ENCODE peak calls at places on chromosomes 12 and 14, in five cellular contexts. J is mesenchymal stem cell, E is fibroblast of lung, H is SK-N-SH, F is astrocyte. X is an unnamed sample.

GRCh38 chr12:58176296-58176869 is 235.0 kb downstream of the ATP23 start:
- DNase-seq in J (peak), E (no peak), H (peak), F (peak), X (peak)

GRCh38 chr12:49733219-49734017 is 7.9 kb upstream of the TMBIM6 start:
- DNase-seq in J (no peak), E (no peak), H (no peak), F (no peak), X (no peak)

GRCh38 chr14:64639340-64639821 is 64.8 kb upstream of the PLEKHG3 start:
- DNase-seq in J (peak), E (peak), H (no peak), F (peak), X (peak)

GRCh38 chr12:4609071-4609470 is 39.8 kb downstream of the AKAP3 start:
- DNase-seq in J (no peak), E (no peak), H (no peak), F (no peak), X (no peak)

GRCh38 chr12:54299515-54300266 is 1.1 kb downstream of the NFE2 start:
- DNase-seq in J (no peak), E (no peak), H (no peak), F (no peak), X (peak)

GRCh38 chr12:112916270-112916669 is 9.5 kb downstream of the OAS1 start:
- DNase-seq in J (no peak), E (no peak), H (no peak), F (no peak), X (peak)

GRCh38 chr12:126182619-126183236 is 1117.5 kb downstream of the AACS start:
- DNase-seq in J (no peak), E (peak), H (no peak), F (no peak), X (no peak)

GRCh38 chr12:96034631-96035282 is 630 bp downstream of the LTA4H start:
- DNase-seq in J (peak), E (peak), H (peak), F (peak), X (peak)

GRCh38 chr12:101074940-101075680 is 134.9 kb downstream of the SLC5A8 start:
- DNase-seq in J (no peak), E (peak), H (no peak), F (peak), X (peak)

GRCh38 chr14:26528415-26529182 is 69.2 kb downstream of the NOVA1 start:
- DNase-seq in J (no peak), E (peak), H (no peak), F (peak), X (no peak)

GRCh38 chr12:4584281-4584680 is 22.3 kb downstream of the DYRK4 start:
- DNase-seq in J (no peak), E (no peak), H (no peak), F (no peak), X (no peak)

GRCh38 chr12:103181366-103182152 is 224.1 kb downstream of the ASCL1 start:
- DNase-seq in J (no peak), E (no peak), H (no peak), F (no peak), X (no peak)

DNA sequence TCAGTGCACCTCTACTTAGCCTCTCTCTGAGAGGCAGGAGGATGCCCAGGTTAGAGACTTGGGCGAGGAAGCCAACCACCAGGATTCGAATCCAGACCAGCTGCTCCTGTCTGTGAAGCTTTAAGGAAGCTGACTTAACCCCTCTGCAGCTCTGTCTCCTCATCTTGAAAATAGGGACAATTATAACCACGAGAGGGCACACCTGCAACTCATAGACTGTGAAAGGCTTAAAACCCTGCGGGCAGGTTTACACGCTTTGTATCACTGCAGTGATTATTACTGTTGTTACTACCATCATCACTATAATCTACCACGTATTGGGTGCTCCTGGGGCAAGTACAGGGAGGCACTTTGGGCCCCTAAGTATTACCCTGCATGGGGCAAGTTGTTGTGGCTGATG is 379.8 kb downstream of the VRK1 start:
- DNase-seq in J (no peak), E (peak), H (peak), F (no peak), X (peak)
- H3K4me2 ChIP-seq in J (no peak), E (no peak), H (no peak), F (no peak), X (no peak)

DNA sequence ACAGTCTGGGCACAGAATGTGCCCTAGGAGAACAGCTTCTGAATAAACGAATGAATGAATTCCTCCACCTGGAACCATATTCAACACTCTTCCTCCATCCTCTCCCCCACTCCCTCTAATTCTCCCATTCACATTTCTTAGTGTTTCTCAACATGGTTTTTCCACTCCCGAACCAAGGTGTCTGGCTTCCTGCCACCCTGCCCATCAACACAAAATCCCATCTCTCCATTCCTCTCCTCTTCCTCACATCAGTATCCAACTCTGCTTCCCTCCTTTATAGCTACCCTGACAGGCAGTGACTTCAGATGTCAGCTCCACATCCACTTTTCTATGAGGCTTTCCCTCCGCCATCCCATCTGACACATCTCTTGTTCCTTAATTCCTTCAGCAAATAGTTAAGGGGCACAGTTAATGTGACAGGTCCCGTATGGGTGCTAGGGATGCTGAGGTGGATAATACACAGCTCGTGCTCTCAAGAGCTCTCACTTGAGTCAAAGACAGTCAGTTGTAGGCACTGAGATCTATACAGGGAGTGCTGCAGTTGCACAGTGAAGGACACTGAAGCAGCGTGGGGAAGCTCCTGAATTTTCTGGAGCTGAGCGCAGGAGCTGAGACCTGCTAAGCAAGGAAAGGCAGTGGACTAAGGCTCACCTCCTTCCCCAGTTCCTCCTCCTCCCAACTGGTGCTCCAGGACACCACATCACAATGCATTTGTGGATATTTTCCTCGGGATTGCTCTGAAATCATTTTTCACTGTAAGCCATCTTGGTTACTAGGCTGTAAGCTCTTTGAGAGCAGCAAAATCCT is 2.7 kb downstream of the TNFRSF1A start:
- DNase-seq in J (peak), E (no peak), H (no peak), F (no peak), X (no peak)
- H3K4me2 ChIP-seq in J (peak), E (peak), H (peak), F (peak), X (peak)

DNA sequence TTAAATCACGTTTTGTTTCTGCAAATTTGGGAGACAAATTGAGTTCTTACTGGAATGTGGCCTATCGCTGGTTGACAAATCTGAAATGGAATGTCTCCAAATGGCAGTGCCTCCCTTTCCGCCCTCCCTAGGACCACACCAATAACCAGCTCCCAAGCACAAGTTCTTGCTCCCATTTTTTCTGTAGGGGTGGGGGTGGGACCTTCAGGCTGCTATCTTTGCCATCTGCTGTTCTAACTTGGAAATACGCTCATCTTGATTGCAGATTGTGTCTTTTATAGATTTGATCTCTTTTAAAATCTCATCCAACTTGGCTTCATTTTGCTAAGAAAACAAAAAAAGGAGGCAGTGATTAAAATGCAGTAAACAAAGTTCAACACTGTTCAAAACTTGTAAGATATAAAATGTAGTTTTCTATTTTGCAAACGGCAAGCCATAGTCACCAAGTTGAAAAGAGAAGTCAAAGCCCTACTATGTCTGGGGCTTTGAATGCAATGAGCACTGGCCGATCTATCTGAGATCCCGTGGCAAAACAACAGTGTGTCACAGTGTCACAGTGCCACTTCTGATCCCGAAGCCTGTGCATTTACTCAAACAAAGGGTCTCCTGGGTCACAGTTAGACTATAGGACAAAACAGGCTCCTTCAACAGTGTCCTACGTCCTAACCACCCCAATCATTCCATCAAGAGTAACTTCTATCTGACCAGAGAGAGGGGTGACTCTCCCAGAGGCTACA is 13.7 kb upstream of the SELPLG start:
- DNase-seq in J (no peak), E (peak), H (no peak), F (no peak), X (no peak)
- H3K4me2 ChIP-seq in J (no peak), E (no peak), H (peak), F (no peak), X (no peak)

DNA sequence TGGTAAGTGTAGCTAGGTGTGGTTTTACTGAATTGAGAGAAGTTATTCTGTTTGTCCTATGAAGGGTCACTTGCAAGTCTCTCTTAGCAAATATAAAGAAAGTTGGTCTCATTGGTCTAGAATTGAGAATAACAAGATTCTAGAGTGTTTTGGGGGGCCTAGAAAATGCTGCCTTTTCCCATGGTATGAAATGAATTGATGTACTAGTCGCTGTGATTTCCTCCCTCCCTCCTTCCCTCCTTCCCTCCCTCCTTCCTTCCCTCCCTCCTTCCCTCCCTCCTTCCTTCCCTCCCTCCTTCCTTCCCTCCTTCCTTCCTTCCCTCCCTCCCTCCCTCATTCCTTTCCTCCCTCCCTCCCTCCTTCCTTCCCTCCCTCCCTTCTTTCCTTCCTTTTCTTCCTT is 166.7 kb upstream of the RGS6 start:
- DNase-seq in J (no peak), E (no peak), H (no peak), F (no peak), X (no peak)
- H3K4me2 ChIP-seq in J (no peak), E (no peak), H (no peak), F (no peak), X (no peak)

DNA sequence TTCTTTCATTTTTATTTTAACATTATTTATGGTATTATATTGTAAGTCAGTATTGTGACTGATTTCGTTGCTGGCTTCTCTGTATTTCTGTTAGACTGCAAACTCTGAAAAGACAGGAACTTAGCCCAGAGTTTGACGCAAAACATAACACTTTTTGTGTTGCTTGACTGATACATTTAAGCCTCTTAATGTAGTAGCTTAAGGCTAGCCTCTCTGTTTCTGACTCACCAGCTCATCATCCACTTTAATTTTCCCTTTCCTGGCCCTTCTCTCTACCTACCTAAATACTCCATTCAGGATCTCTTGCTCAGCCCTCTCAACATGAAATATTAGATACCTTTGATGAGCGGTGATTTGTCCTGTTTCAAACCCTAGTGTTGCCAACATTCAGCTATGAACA is 420.6 kb downstream of the LRFN5 start:
- DNase-seq in J (no peak), E (peak), H (no peak), F (no peak), X (peak)
- H3K4me2 ChIP-seq in J (no peak), E (no peak), H (no peak), F (no peak), X (no peak)

DNA sequence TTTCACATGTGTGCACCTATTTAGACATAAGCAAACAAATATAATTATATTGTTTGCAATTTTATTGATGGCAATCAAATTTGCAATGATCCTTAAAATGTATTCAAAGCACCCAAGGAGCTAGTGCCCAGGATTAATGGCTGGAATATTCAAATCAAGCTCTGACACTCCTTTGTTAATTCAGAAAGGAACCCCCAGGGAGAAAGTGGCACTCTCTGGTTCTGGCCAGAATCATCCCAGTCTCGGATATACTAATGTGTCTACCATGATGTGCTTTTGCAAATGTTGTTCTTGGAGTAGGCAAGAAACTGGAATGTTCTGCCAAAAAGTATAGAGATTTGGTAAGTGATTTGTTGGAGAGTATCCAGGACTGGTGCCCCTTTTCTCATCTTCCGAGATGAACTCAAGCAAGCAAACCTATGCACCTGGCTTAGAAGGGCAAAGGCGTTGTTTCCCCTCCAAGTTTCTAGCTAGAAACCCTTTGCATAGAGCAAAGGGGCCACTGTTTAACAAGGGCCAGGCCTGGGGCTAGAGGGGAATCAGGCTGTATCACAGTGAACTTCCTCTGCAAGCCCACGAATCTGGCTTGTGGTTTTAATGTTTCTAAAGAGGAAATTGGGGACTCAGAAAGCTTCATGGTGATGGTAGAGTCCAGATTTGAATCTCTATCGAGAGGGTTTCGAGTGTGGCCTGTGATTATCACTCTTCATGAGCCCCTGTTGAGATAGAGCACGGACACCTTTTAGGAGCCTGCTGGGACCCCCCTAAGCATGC is 189.7 kb downstream of the VRK1 start:
- DNase-seq in J (no peak), E (no peak), H (no peak), F (no peak), X (no peak)
- H3K4me2 ChIP-seq in J (no peak), E (no peak), H (no peak), F (no peak), X (no peak)

DNA sequence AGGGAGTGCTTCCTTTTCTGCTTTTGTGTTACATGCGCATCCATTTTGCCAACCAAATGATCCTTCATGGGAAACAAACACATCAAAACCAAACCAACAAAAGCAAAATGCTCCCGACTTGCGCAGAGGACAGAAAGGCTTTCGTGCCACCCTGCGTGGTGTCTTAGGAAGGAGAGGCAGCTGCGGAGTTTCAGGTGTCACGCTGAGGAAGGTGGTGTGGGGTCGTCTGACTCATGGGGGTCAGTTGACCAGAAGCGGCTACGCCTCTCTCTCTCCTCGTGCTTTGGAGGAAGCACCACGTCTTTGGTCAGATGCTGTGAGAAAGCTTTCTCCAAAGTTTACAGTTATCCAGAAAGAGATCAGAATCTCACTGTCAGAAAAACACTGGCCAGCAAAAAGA is 7.9 kb downstream of the EMP1 start:
- DNase-seq in J (peak), E (peak), H (no peak), F (peak), X (no peak)
- H3K4me2 ChIP-seq in J (peak), E (peak), H (peak), F (peak), X (no peak)

GRCh38 chr12:121053706-121054105 is 14.7 kb upstream of the OASL start:
- DNase-seq in J (no peak), E (no peak), H (no peak), F (no peak), X (no peak)
- H3K4me2 ChIP-seq in J (no peak), E (no peak), H (no peak), F (no peak), X (no peak)

GRCh38 chr12:65811968-65812700 is 12.1 kb upstream of the HMGA2 start:
- DNase-seq in J (no peak), E (no peak), H (no peak), F (no peak), X (no peak)
- H3K4me2 ChIP-seq in J (no peak), E (peak), H (peak), F (no peak), X (peak)

GRCh38 chr12:26748412-26748740 is 84.6 kb downstream of the ITPR2 start:
- DNase-seq in J (no peak), E (no peak), H (no peak), F (no peak), X (no peak)

GRCh38 chr12:26749781-26750180 is 83.2 kb downstream of the ITPR2 start:
- DNase-seq in J (no peak), E (no peak), H (no peak), F (no peak), X (no peak)

GRCh38 chr12:26748741-26749431 is 84.1 kb downstream of the ITPR2 start:
- DNase-seq in J (peak), E (peak), H (no peak), F (peak), X (peak)

GRCh38 chr12:26751179-26751578 is 81.8 kb downstream of the ITPR2 start:
- DNase-seq in J (no peak), E (no peak), H (no peak), F (no peak), X (no peak)

DNA sequence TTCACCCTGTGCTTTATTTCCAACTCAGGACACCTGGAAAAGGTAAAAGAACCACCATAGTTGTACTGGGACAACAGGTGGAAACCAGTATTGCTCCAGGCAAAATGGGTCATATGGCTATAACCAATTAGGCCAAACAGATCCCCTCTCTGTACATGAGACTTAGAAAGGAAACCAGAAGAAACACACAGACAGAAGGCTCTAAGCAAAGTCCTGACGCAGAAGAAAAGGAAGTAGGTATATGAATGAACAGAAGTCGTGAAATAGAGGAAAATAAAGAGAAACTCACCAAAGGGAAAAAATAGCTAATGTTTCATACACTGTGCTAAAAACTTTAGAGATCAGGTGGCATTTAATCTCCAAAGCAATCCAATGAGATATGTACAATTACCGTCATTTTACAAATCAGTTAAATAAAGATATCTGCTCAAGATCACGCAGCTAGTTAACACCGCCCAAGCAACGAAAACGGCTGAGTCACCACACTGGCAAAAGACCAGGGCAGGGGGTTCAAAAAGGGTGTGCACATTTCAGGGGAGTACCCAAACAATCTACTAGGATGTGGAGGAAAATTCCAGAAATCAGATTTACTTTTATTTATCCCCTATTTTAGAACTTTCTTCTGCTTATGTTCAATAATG is 82.3 kb downstream of the ITPR2 start:
- DNase-seq in J (no peak), E (no peak), H (no peak), F (no peak), X (no peak)
- H3K4me2 ChIP-seq in J (no peak), E (no peak), H (no peak), F (no peak), X (no peak)